ENCODE peak calls at places on chromosomes 5 and 9, in six cellular contexts. J, B, K, V, Q and S are unnamed samples.

GRCh38 chr5:136040746-136041415 is 12.1 kb downstream of the TGFBI start:
- DNase-seq in Q (no peak), V (no peak), B (no peak), K (no peak), J (no peak), S (no peak)

GRCh38 chr5:138639326-138639725 is 64.1 kb upstream of the HSPA9 start:
- DNase-seq in J (no peak), Q (no peak), B (no peak), V (no peak), K (no peak), S (no peak)

GRCh38 chr5:89397096-89397495 is 514.1 kb upstream of the MEF2C start:
- DNase-seq in V (no peak), B (peak; percentile 11), K (peak; percentile 64), J (no peak), Q (no peak), S (peak; percentile 78)

GRCh38 chr9:125997510-125997823 is 250.3 kb downstream of the PBX3 start:
- DNase-seq in J (peak; percentile 71), V (no peak), B (no peak), Q (no peak), K (no peak), S (no peak)

GRCh38 chr9:4836676-4837075 is 43.9 kb downstream of the RCL1 start:
- DNase-seq in Q (no peak), B (peak; percentile 72), V (no peak), J (no peak), K (no peak), S (no peak)

GRCh38 chr5:169350759-169351240 is 49.9 kb upstream of the SLIT3 start:
- DNase-seq in Q (no peak), J (no peak), B (peak; percentile 86), V (peak; percentile 43), K (no peak), S (no peak)

GRCh38 chr5:36398137-36398536 is 96.4 kb upstream of the RANBP3L start:
- DNase-seq in J (no peak), V (no peak), B (peak; percentile 47), K (no peak), Q (no peak), S (peak; percentile 41)

GRCh38 chr5:144087576-144087975 is 82.9 kb downstream of the YIPF5 start:
- DNase-seq in J (no peak), B (no peak), K (peak; percentile 16), V (no peak), Q (no peak), S (no peak)

GRCh38 chr9:5909999-5910398 is 19.3 kb downstream of the MLANA start:
- DNase-seq in J (no peak), Q (no peak), B (peak; percentile 19), K (no peak), V (no peak), S (no peak)

GRCh38 chr5:6296524-6296923 is 81.8 kb downstream of the MED10 start:
- DNase-seq in K (no peak), V (no peak), J (no peak), Q (no peak), B (no peak), S (no peak)

GRCh38 chr5:178057839-178058238 is 55.5 kb upstream of the N4BP3 start:
- DNase-seq in B (no peak), Q (no peak), K (no peak), V (no peak), J (no peak), S (no peak)

GRCh38 chr9:75824816-75825568 is 65.5 kb upstream of the PCSK5 start:
- DNase-seq in V (no peak), Q (no peak), J (no peak), K (no peak), B (no peak), S (no peak)

GRCh38 chr9:21510806-21511205 is 28.7 kb upstream of the IFNE start:
- DNase-seq in J (no peak), K (no peak), B (no peak), V (no peak), Q (no peak), S (no peak)

GRCh38 chr5:65742565-65743231 is 20.7 kb downstream of the NLN start:
- DNase-seq in K (peak; percentile 64), V (no peak), J (no peak), B (peak; percentile 84), Q (no peak), S (peak; percentile 77)

GRCh38 chr9:137256362-137256761 is 1.2 kb downstream of the NELFB start:
- DNase-seq in B (no peak), J (no peak), Q (no peak), V (no peak), K (no peak), S (no peak)

GRCh38 chr5:165393839-165394238 is 1888.4 kb downstream of the MAT2B start:
- DNase-seq in B (no peak), Q (no peak), V (no peak), J (no peak), K (no peak), S (peak; percentile 70)

GRCh38 chr5:115459844-115460243 is 84.7 kb downstream of the FEM1C start:
- DNase-seq in Q (no peak), B (peak; percentile 59), J (no peak), K (no peak), V (no peak), S (no peak)

GRCh38 chr9:90899287-90899686 is 97.7 kb downstream of the SYK start:
- DNase-seq in B (no peak), Q (no peak), K (no peak), J (no peak), V (no peak), S (no peak)

GRCh38 chr5:133801955-133802751 is 166.3 kb downstream of the C5orf15 start:
- DNase-seq in Q (no peak), B (peak; percentile 18), V (peak; percentile 78), J (no peak), K (no peak), S (no peak)

GRCh38 chr9:942805-943580 is 33.5 kb upstream of the DMRT3 start:
- DNase-seq in K (peak; percentile 38), J (no peak), V (no peak), Q (peak; percentile 4), B (no peak), S (no peak)

GRCh38 chr5:105573575-105573974 is 2011.0 kb upstream of the NUDT12 start:
- DNase-seq in J (no peak), B (peak; percentile 23), K (no peak), Q (no peak), V (no peak), S (peak; percentile 8)

GRCh38 chr9:135085830-135086546 is 1.5 kb upstream of the OLFM1 start:
- DNase-seq in K (peak; percentile 40), J (peak; percentile 94), Q (peak; percentile 73), V (peak; percentile 81), B (peak; percentile 66), S (peak; percentile 62)

GRCh38 chr9:16794871-16795639 is 75.4 kb downstream of the BNC2 start:
- DNase-seq in V (peak; percentile 54), K (no peak), B (peak; percentile 69), Q (no peak), J (no peak), S (no peak)

GRCh38 chr9:89387970-89388867 is 69.9 kb downstream of the SECISBP2 start:
- DNase-seq in B (peak; percentile 93), J (no peak), K (no peak), Q (no peak), V (peak; percentile 63), S (peak; percentile 86)

GRCh38 chr5:56814963-56815656 is at the start of gene MAP3K1:
- DNase-seq in B (peak; percentile 59), J (peak; percentile 91), V (peak; percentile 83), K (peak; percentile 84), Q (peak; percentile 73), S (peak; percentile 85)

GRCh38 chr5:136656811-136657210 is 291.5 kb upstream of the TRPC7 start:
- DNase-seq in V (no peak), J (no peak), K (no peak), Q (no peak), B (peak; percentile 7), S (no peak)

GRCh38 chr5:8394965-8395364 is 526.0 kb downstream of the MTRR start:
- DNase-seq in K (no peak), V (no peak), B (no peak), Q (no peak), J (no peak), S (no peak)

GRCh38 chr9:108160039-108160438 is 670.5 kb upstream of the KLF4 start:
- DNase-seq in J (no peak), K (no peak), Q (no peak), V (no peak), B (no peak), S (no peak)

GRCh38 chr9:77793909-77794308 is 145.8 kb upstream of the GNA14 start:
- DNase-seq in V (no peak), B (peak; percentile 39), K (no peak), Q (no peak), J (no peak), S (no peak)

GRCh38 chr9:27303219-27303618 is 6.3 kb upstream of the EQTN start:
- DNase-seq in B (peak; percentile 9), V (no peak), Q (no peak), J (no peak), K (no peak), S (peak; percentile 89)

GRCh38 chr9:14349141-14349817 is 35.3 kb upstream of the NFIB start:
- DNase-seq in B (no peak), V (no peak), Q (no peak), K (no peak), J (no peak), S (no peak)

GRCh38 chr9:75229605-75230332 is 141.5 kb downstream of the OSTF1 start:
- DNase-seq in Q (no peak), V (no peak), J (no peak), K (no peak), B (peak; percentile 18), S (no peak)

GRCh38 chr9:108271646-108272349 is 584.0 kb downstream of the ACTL7B start:
- DNase-seq in B (peak; percentile 81), Q (no peak), K (peak; percentile 37), J (no peak), V (no peak), S (peak; percentile 53)